ENCODE peak calls at places on chromosomes 7 and 10, in ten cellular contexts. One of them, this sample, is unnamed.

GRCh38 chr10:100655760-100656421 is 89.5 kb upstream of the PAX2 start:
- DNase-seq in Caco-2: no peak
- DNase-seq in iPS DF 6.9: no peak
- DNase-seq in AG08396: no peak
- DNase-seq in kidney tubule cell: no peak
- DNase-seq in endothelial cell of umbilical vein: no peak
- DNase-seq in transverse colon: no peak
- DNase-seq in SW 1271: no peak
- DNase-seq in NCI-H526 treated with DMSO at 0.1 percent for 48 hours: no peak
- DNase-seq in spleen: peak; percentile 63
- DNase-seq in this sample: no peak

GRCh38 chr10:63664341-63664885 is 143.2 kb downstream of the REEP3 start:
- DNase-seq in NCI-H526 treated with DMSO at 0.1 percent for 48 hours: no peak
- DNase-seq in iPS DF 6.9: no peak
- DNase-seq in transverse colon: no peak
- DNase-seq in kidney tubule cell: no peak
- DNase-seq in AG08396: no peak
- DNase-seq in SW 1271: no peak
- DNase-seq in spleen: no peak
- DNase-seq in endothelial cell of umbilical vein: no peak
- DNase-seq in Caco-2: peak; percentile 75
- DNase-seq in this sample: no peak

GRCh38 chr10:129525408-129525807 is 58.4 kb downstream of the MGMT start:
- DNase-seq in SW 1271: no peak
- DNase-seq in Caco-2: no peak
- DNase-seq in AG08396: peak; percentile 86
- DNase-seq in kidney tubule cell: peak; percentile 67
- DNase-seq in iPS DF 6.9: no peak
- DNase-seq in transverse colon: no peak
- DNase-seq in NCI-H526 treated with DMSO at 0.1 percent for 48 hours: no peak
- DNase-seq in spleen: no peak
- DNase-seq in endothelial cell of umbilical vein: no peak
- DNase-seq in this sample: no peak

GRCh38 chr10:10699427-10699826 is 318.2 kb upstream of the CELF2 start:
- DNase-seq in Caco-2: no peak
- DNase-seq in spleen: no peak
- DNase-seq in kidney tubule cell: no peak
- DNase-seq in transverse colon: no peak
- DNase-seq in AG08396: no peak
- DNase-seq in NCI-H526 treated with DMSO at 0.1 percent for 48 hours: peak; percentile 1
- DNase-seq in iPS DF 6.9: no peak
- DNase-seq in SW 1271: no peak
- DNase-seq in endothelial cell of umbilical vein: no peak
- DNase-seq in this sample: no peak

GRCh38 chr7:80542398-80542797 is 30.5 kb upstream of the GNAT3 start:
- DNase-seq in kidney tubule cell: peak; percentile 77
- DNase-seq in Caco-2: no peak
- DNase-seq in iPS DF 6.9: no peak
- DNase-seq in spleen: no peak
- DNase-seq in SW 1271: no peak
- DNase-seq in AG08396: peak; percentile 54
- DNase-seq in endothelial cell of umbilical vein: peak; percentile 13
- DNase-seq in NCI-H526 treated with DMSO at 0.1 percent for 48 hours: no peak
- DNase-seq in transverse colon: no peak
- DNase-seq in this sample: no peak

GRCh38 chr10:31650010-31650409 is 278.6 kb downstream of the ARHGAP12 start:
- DNase-seq in transverse colon: peak; percentile 59
- DNase-seq in iPS DF 6.9: no peak
- DNase-seq in endothelial cell of umbilical vein: peak; percentile 95
- DNase-seq in kidney tubule cell: peak; percentile 18
- DNase-seq in SW 1271: no peak
- DNase-seq in spleen: no peak
- DNase-seq in AG08396: peak; percentile 77
- DNase-seq in Caco-2: no peak
- DNase-seq in NCI-H526 treated with DMSO at 0.1 percent for 48 hours: no peak
- DNase-seq in this sample: no peak

GRCh38 chr10:91162050-91162494 is 58.4 kb upstream of the PCGF5 start:
- DNase-seq in endothelial cell of umbilical vein: no peak
- DNase-seq in NCI-H526 treated with DMSO at 0.1 percent for 48 hours: no peak
- DNase-seq in SW 1271: no peak
- DNase-seq in AG08396: peak; percentile 46
- DNase-seq in transverse colon: no peak
- DNase-seq in Caco-2: no peak
- DNase-seq in iPS DF 6.9: no peak
- DNase-seq in spleen: no peak
- DNase-seq in kidney tubule cell: no peak
- DNase-seq in this sample: no peak

GRCh38 chr7:24052572-24053223 is 231.3 kb upstream of the NPY start:
- DNase-seq in SW 1271: peak; percentile 84
- DNase-seq in endothelial cell of umbilical vein: no peak
- DNase-seq in kidney tubule cell: peak; percentile 32
- DNase-seq in spleen: no peak
- DNase-seq in Caco-2: no peak
- DNase-seq in NCI-H526 treated with DMSO at 0.1 percent for 48 hours: no peak
- DNase-seq in AG08396: no peak
- DNase-seq in transverse colon: no peak
- DNase-seq in iPS DF 6.9: no peak
- DNase-seq in this sample: no peak

GRCh38 chr7:5284304-5285281 is 1.9 kb downstream of the SLC29A4 start:
- DNase-seq in AG08396: peak; percentile 25
- DNase-seq in transverse colon: peak; percentile 56
- DNase-seq in endothelial cell of umbilical vein: no peak
- DNase-seq in iPS DF 6.9: no peak
- DNase-seq in SW 1271: peak; percentile 37
- DNase-seq in spleen: no peak
- DNase-seq in Caco-2: peak; percentile 71
- DNase-seq in kidney tubule cell: peak; percentile 63
- DNase-seq in NCI-H526 treated with DMSO at 0.1 percent for 48 hours: peak; percentile 70
- DNase-seq in this sample: no peak

GRCh38 chr7:149790146-149790548 is 16.8 kb upstream of the ZNF467 start:
- DNase-seq in AG08396: peak; percentile 64
- DNase-seq in iPS DF 6.9: no peak
- DNase-seq in endothelial cell of umbilical vein: peak; percentile 41
- DNase-seq in transverse colon: peak; percentile 36
- DNase-seq in NCI-H526 treated with DMSO at 0.1 percent for 48 hours: peak; percentile 15
- DNase-seq in kidney tubule cell: peak; percentile 6
- DNase-seq in SW 1271: no peak
- DNase-seq in Caco-2: no peak
- DNase-seq in spleen: peak; percentile 91
- DNase-seq in this sample: no peak

GRCh38 chr7:69754476-69754875 is 156.2 kb downstream of the AUTS2 start:
- DNase-seq in Caco-2: no peak
- DNase-seq in endothelial cell of umbilical vein: no peak
- DNase-seq in spleen: no peak
- DNase-seq in AG08396: no peak
- DNase-seq in kidney tubule cell: no peak
- DNase-seq in transverse colon: no peak
- DNase-seq in NCI-H526 treated with DMSO at 0.1 percent for 48 hours: no peak
- DNase-seq in SW 1271: no peak
- DNase-seq in iPS DF 6.9: no peak
- DNase-seq in this sample: no peak

GRCh38 chr7:100886142-100886935 is 3.2 kb downstream of the UFSP1 start:
- DNase-seq in NCI-H526 treated with DMSO at 0.1 percent for 48 hours: no peak
- DNase-seq in spleen: peak; percentile 79
- DNase-seq in AG08396: no peak
- DNase-seq in transverse colon: no peak
- DNase-seq in Caco-2: no peak
- DNase-seq in endothelial cell of umbilical vein: no peak
- DNase-seq in SW 1271: no peak
- DNase-seq in kidney tubule cell: no peak
- DNase-seq in iPS DF 6.9: no peak
- DNase-seq in this sample: no peak

GRCh38 chr10:77687018-77687417 is 49.4 kb upstream of the KCNMA1 start:
- DNase-seq in transverse colon: no peak
- DNase-seq in kidney tubule cell: no peak
- DNase-seq in iPS DF 6.9: no peak
- DNase-seq in SW 1271: no peak
- DNase-seq in spleen: no peak
- DNase-seq in endothelial cell of umbilical vein: no peak
- DNase-seq in NCI-H526 treated with DMSO at 0.1 percent for 48 hours: no peak
- DNase-seq in Caco-2: no peak
- DNase-seq in AG08396: no peak
- DNase-seq in this sample: no peak

GRCh38 chr7:38186593-38187314 is 8.7 kb downstream of the STARD3NL start:
- DNase-seq in kidney tubule cell: peak; percentile 85
- DNase-seq in spleen: no peak
- DNase-seq in AG08396: peak; percentile 34
- DNase-seq in SW 1271: peak; percentile 5
- DNase-seq in iPS DF 6.9: no peak
- DNase-seq in NCI-H526 treated with DMSO at 0.1 percent for 48 hours: peak; percentile 57
- DNase-seq in endothelial cell of umbilical vein: no peak
- DNase-seq in Caco-2: no peak
- DNase-seq in transverse colon: no peak
- DNase-seq in this sample: no peak

GRCh38 chr10:97708976-97709745 is 4.4 kb upstream of the MARVELD1 start:
- DNase-seq in SW 1271: peak; percentile 57
- DNase-seq in iPS DF 6.9: no peak
- DNase-seq in spleen: peak; percentile 58
- DNase-seq in transverse colon: peak; percentile 81
- DNase-seq in AG08396: peak; percentile 81
- DNase-seq in endothelial cell of umbilical vein: peak; percentile 72
- DNase-seq in kidney tubule cell: peak; percentile 68
- DNase-seq in Caco-2: peak; percentile 70
- DNase-seq in NCI-H526 treated with DMSO at 0.1 percent for 48 hours: no peak
- DNase-seq in this sample: peak; percentile 58

GRCh38 chr7:1466524-1467271 is 7.4 kb upstream of the MICALL2 start:
- DNase-seq in endothelial cell of umbilical vein: peak; percentile 20
- DNase-seq in kidney tubule cell: peak; percentile 60
- DNase-seq in AG08396: peak; percentile 88
- DNase-seq in transverse colon: peak; percentile 90
- DNase-seq in NCI-H526 treated with DMSO at 0.1 percent for 48 hours: no peak
- DNase-seq in spleen: peak; percentile 88
- DNase-seq in SW 1271: peak; percentile 14
- DNase-seq in Caco-2: peak; percentile 93
- DNase-seq in iPS DF 6.9: no peak
- DNase-seq in this sample: no peak

GRCh38 chr7:31791881-31792280 is 104.9 kb downstream of the PPP1R17 start:
- DNase-seq in iPS DF 6.9: no peak
- DNase-seq in SW 1271: no peak
- DNase-seq in kidney tubule cell: no peak
- DNase-seq in AG08396: no peak
- DNase-seq in NCI-H526 treated with DMSO at 0.1 percent for 48 hours: no peak
- DNase-seq in spleen: no peak
- DNase-seq in transverse colon: no peak
- DNase-seq in endothelial cell of umbilical vein: no peak
- DNase-seq in Caco-2: no peak
- DNase-seq in this sample: no peak

GRCh38 chr10:26430641-26431163 is 7.4 kb upstream of the APBB1IP start:
- DNase-seq in transverse colon: no peak
- DNase-seq in Caco-2: no peak
- DNase-seq in AG08396: no peak
- DNase-seq in spleen: no peak
- DNase-seq in SW 1271: no peak
- DNase-seq in kidney tubule cell: no peak
- DNase-seq in endothelial cell of umbilical vein: no peak
- DNase-seq in NCI-H526 treated with DMSO at 0.1 percent for 48 hours: no peak
- DNase-seq in iPS DF 6.9: no peak
- DNase-seq in this sample: no peak

GRCh38 chr10:51530540-51530939 is 168.9 kb downstream of the CSTF2T start:
- DNase-seq in iPS DF 6.9: no peak
- DNase-seq in SW 1271: no peak
- DNase-seq in Caco-2: no peak
- DNase-seq in kidney tubule cell: no peak
- DNase-seq in endothelial cell of umbilical vein: no peak
- DNase-seq in AG08396: no peak
- DNase-seq in transverse colon: no peak
- DNase-seq in NCI-H526 treated with DMSO at 0.1 percent for 48 hours: no peak
- DNase-seq in spleen: no peak
- DNase-seq in this sample: no peak

GRCh38 chr7:101173752-101174244 is 6.3 kb downstream of the NAT16 start:
- DNase-seq in SW 1271: no peak
- DNase-seq in kidney tubule cell: peak; percentile 60
- DNase-seq in AG08396: peak; percentile 87
- DNase-seq in iPS DF 6.9: no peak
- DNase-seq in NCI-H526 treated with DMSO at 0.1 percent for 48 hours: no peak
- DNase-seq in endothelial cell of umbilical vein: peak; percentile 26
- DNase-seq in Caco-2: no peak
- DNase-seq in transverse colon: no peak
- DNase-seq in spleen: no peak
- DNase-seq in this sample: no peak

GRCh38 chr7:128672927-128673517 is 930 bp downstream of the GARIN1A start:
- DNase-seq in NCI-H526 treated with DMSO at 0.1 percent for 48 hours: peak; percentile 21
- DNase-seq in transverse colon: no peak
- DNase-seq in spleen: no peak
- DNase-seq in Caco-2: no peak
- DNase-seq in iPS DF 6.9: peak; percentile 29
- DNase-seq in SW 1271: no peak
- DNase-seq in kidney tubule cell: peak; percentile 22
- DNase-seq in AG08396: peak; percentile 32
- DNase-seq in endothelial cell of umbilical vein: peak; percentile 46
- DNase-seq in this sample: no peak

GRCh38 chr10:77553311-77553710 is 84.3 kb downstream of the KCNMA1 start:
- DNase-seq in kidney tubule cell: no peak
- DNase-seq in Caco-2: no peak
- DNase-seq in transverse colon: no peak
- DNase-seq in spleen: no peak
- DNase-seq in AG08396: no peak
- DNase-seq in iPS DF 6.9: no peak
- DNase-seq in NCI-H526 treated with DMSO at 0.1 percent for 48 hours: no peak
- DNase-seq in SW 1271: no peak
- DNase-seq in endothelial cell of umbilical vein: no peak
- DNase-seq in this sample: no peak

GRCh38 chr7:70016044-70016770 is 417.9 kb downstream of the AUTS2 start:
- DNase-seq in transverse colon: no peak
- DNase-seq in SW 1271: no peak
- DNase-seq in endothelial cell of umbilical vein: no peak
- DNase-seq in spleen: no peak
- DNase-seq in NCI-H526 treated with DMSO at 0.1 percent for 48 hours: no peak
- DNase-seq in Caco-2: no peak
- DNase-seq in AG08396: no peak
- DNase-seq in iPS DF 6.9: no peak
- DNase-seq in kidney tubule cell: peak; percentile 15
- DNase-seq in this sample: no peak

GRCh38 chr7:150738092-150739044 is 1.1 kb downstream of the GIMAP5 start:
- DNase-seq in iPS DF 6.9: no peak
- DNase-seq in transverse colon: no peak
- DNase-seq in spleen: no peak
- DNase-seq in Caco-2: no peak
- DNase-seq in NCI-H526 treated with DMSO at 0.1 percent for 48 hours: no peak
- DNase-seq in SW 1271: no peak
- DNase-seq in AG08396: no peak
- DNase-seq in endothelial cell of umbilical vein: peak; percentile 80
- DNase-seq in kidney tubule cell: peak; percentile 73
- DNase-seq in this sample: no peak

GRCh38 chr10:48672596-48673255 is 11.9 kb upstream of the WDFY4 start:
- DNase-seq in kidney tubule cell: no peak
- DNase-seq in AG08396: no peak
- DNase-seq in iPS DF 6.9: no peak
- DNase-seq in endothelial cell of umbilical vein: no peak
- DNase-seq in spleen: no peak
- DNase-seq in SW 1271: no peak
- DNase-seq in Caco-2: no peak
- DNase-seq in transverse colon: no peak
- DNase-seq in NCI-H526 treated with DMSO at 0.1 percent for 48 hours: no peak
- DNase-seq in this sample: no peak